ENCODE peak calls at places on chromosomes 6 and 20, in nine cellular contexts. L, J, P, R, O, W, S, N and B are unnamed samples.

GRCh38 chr6:109428889-109429477 is 11.4 kb downstream of the PPIL6 start:
- DNase-seq in P (no peak), W (no peak), O (no peak), N (no peak), S (no peak), L (no peak), J (no peak), R (peak; percentile 50), B (no peak)

GRCh38 chr6:149749594-149750135 is at the start of gene PCMT1:
- DNase-seq in S (peak; percentile 89), P (peak; percentile 90), L (peak; percentile 90), W (peak; percentile 93), N (peak; percentile 84), R (peak; percentile 90), J (peak; percentile 78), O (peak; percentile 99), B (peak; percentile 89)

GRCh38 chr20:18431206-18431605 is 35.6 kb downstream of the DZANK1 start:
- DNase-seq in W (no peak), J (no peak), L (no peak), R (no peak), P (peak; percentile 40), N (no peak), S (no peak), O (no peak), B (no peak)

GRCh38 chr20:41167481-41168253 is 30.3 kb downstream of the PLCG1 start:
- DNase-seq in W (no peak), R (no peak), P (no peak), L (no peak), O (no peak), N (no peak), S (no peak), J (no peak), B (no peak)

GRCh38 chr6:86423571-86423970 is 513.8 kb upstream of the HTR1E start:
- DNase-seq in O (no peak), N (no peak), J (no peak), P (no peak), R (no peak), L (no peak), S (no peak), W (no peak), B (no peak)

GRCh38 chr6:67952121-67952520 is 683.0 kb upstream of the ADGRB3 start:
- DNase-seq in O (no peak), R (peak; percentile 57), P (no peak), L (no peak), W (no peak), N (no peak), J (no peak), S (no peak), B (no peak)

GRCh38 chr20:3209946-3210317 is 634 bp downstream of the ITPA start:
- DNase-seq in N (no peak), W (no peak), O (no peak), S (no peak), P (no peak), R (peak; percentile 38), J (no peak), L (no peak), B (no peak)

GRCh38 chr6:47551670-47552069 is 74.1 kb downstream of the CD2AP start:
- DNase-seq in P (no peak), N (no peak), O (no peak), J (no peak), L (no peak), S (no peak), W (no peak), R (no peak), B (no peak)

GRCh38 chr6:151300267-151300930 is 60.6 kb downstream of the AKAP12 start:
- DNase-seq in W (no peak), S (no peak), L (no peak), J (no peak), O (no peak), P (no peak), N (no peak), R (no peak), B (no peak)

GRCh38 chr6:131062245-131063027 is 609 bp downstream of the EPB41L2 start:
- DNase-seq in R (peak; percentile 29), L (no peak), P (peak; percentile 50), J (no peak), O (peak; percentile 36), N (peak; percentile 23), W (peak; percentile 28), S (peak; percentile 21), B (no peak)

GRCh38 chr6:149081281-149081680 is 236.2 kb upstream of the TAB2 start:
- DNase-seq in N (no peak), L (no peak), O (no peak), J (no peak), P (no peak), W (no peak), R (no peak), S (no peak), B (no peak)

GRCh38 chr6:26613717-26614683 is 17.2 kb downstream of the ABT1 start:
- DNase-seq in S (peak; percentile 35), R (no peak), L (no peak), P (peak; percentile 34), W (peak; percentile 37), O (no peak), J (no peak), N (no peak), B (no peak)

GRCh38 chr6:107305391-107305790 is 154.0 kb downstream of the PDSS2 start:
- DNase-seq in P (no peak), N (no peak), J (no peak), S (no peak), O (no peak), L (no peak), R (no peak), W (no peak), B (no peak)

GRCh38 chr20:23399568-23400241 is 21.6 kb downstream of the NAPB start:
- DNase-seq in W (no peak), N (no peak), P (no peak), S (no peak), R (peak; percentile 54), L (no peak), J (no peak), O (peak; percentile 34), B (no peak)

GRCh38 chr6:157647261-157647915 is 175.7 kb upstream of the SNX9 start:
- DNase-seq in O (no peak), S (no peak), W (no peak), N (no peak), P (no peak), R (no peak), J (no peak), L (no peak), B (no peak)

GRCh38 chr6:34526241-34526972 is 29.7 kb downstream of the SPDEF start:
- DNase-seq in S (no peak), P (no peak), W (no peak), L (no peak), O (no peak), J (no peak), R (no peak), N (no peak), B (no peak)